ENCODE peak calls at places on chromosomes 6 and 20, in eight cellular contexts. V, C, X, S, W, M, T and F are unnamed samples. For H3K27me3, the result is how much of the 10 kb centered on the place peaks cover.

GRCh38 chr6:111552241-111552744 is 53.4 kb downstream of the TRAF3IP2 start:
- DNase-seq in V (peak), C (peak), X (no peak), S (peak), W (peak), M (peak), T (peak), F (peak)

GRCh38 chr6:130593948-130594347 is 228.1 kb downstream of the TMEM200A start:
- DNase-seq in V (no peak), C (no peak), X (no peak), S (no peak), W (no peak), M (no peak), T (no peak), F (no peak)

GRCh38 chr6:51410453-51410852 is 591.8 kb downstream of the TFAP2B start:
- DNase-seq in V (no peak), C (no peak), X (no peak), S (no peak), W (no peak), M (no peak), T (no peak), F (no peak)

GRCh38 chr6:108760158-108761050 is 87.8 kb upstream of the ARMC2 start:
- DNase-seq in V (no peak), C (no peak), X (no peak), S (no peak), W (no peak), M (no peak), T (no peak), F (peak)

GRCh38 chr6:127554435-127555006 is 22.5 kb upstream of the C6orf58 start:
- DNase-seq in V (peak), C (no peak), X (peak), S (no peak), W (no peak), M (no peak), T (no peak), F (no peak)

GRCh38 chr6:125245523-125246264 is 56.1 kb downstream of the HDDC2 start:
- DNase-seq in V (no peak), C (no peak), X (no peak), S (no peak), W (peak), M (no peak), T (no peak), F (no peak)

GRCh38 chr6:20664250-20664649 is 130.0 kb downstream of the CDKAL1 start:
- DNase-seq in V (no peak), C (no peak), X (no peak), S (no peak), W (no peak), M (no peak), T (no peak), F (no peak)

GRCh38 chr20:33401922-33402369 is 627 bp upstream of the CDK5RAP1 start:
- DNase-seq in V (no peak), C (no peak), X (no peak), S (no peak), W (no peak), M (no peak), T (no peak), F (no peak)

GRCh38 chr20:36883972-36884535 is 8.1 kb downstream of the TLDC2 start:
- DNase-seq in V (no peak), C (no peak), X (no peak), S (no peak), W (no peak), M (no peak), T (no peak), F (no peak)

GRCh38 chr20:57760698-57761412 is 51.0 kb upstream of the PMEPA1 start:
- DNase-seq in V (no peak), C (no peak), X (no peak), S (peak), W (no peak), M (no peak), T (no peak), F (no peak)

GRCh38 chr6:43992783-43993505 is 134.3 kb downstream of the MRPL14 start:
- DNase-seq in V (peak), C (no peak), X (no peak), S (peak), W (no peak), M (no peak), T (no peak), F (no peak)

GRCh38 chr6:6741264-6741663 is 152.7 kb downstream of the LY86 start:
- DNase-seq in V (no peak), C (no peak), X (no peak), S (no peak), W (no peak), M (no peak), T (no peak), F (no peak)

GRCh38 chr6:89239338-89239737 is 22.2 kb upstream of the GABRR1 start:
- DNase-seq in V (no peak), C (no peak), X (no peak), S (no peak), W (peak), M (peak), T (no peak), F (no peak)

GRCh38 chr6:156634971-156635371 is 142.2 kb upstream of the ARID1B start:
- DNase-seq in V (no peak), C (no peak), X (no peak), S (no peak), W (no peak), M (no peak), T (no peak), F (no peak)

GRCh38 chr6:328184-328670 is 35.9 kb downstream of the DUSP22 start:
- DNase-seq in V (no peak), C (no peak), X (no peak), S (peak), W (peak), M (no peak), T (peak), F (no peak)

GRCh38 chr20:34320861-34321260 is 17.7 kb upstream of the AHCY start:
- DNase-seq in V (no peak), C (no peak), X (no peak), S (no peak), W (no peak), M (no peak), T (no peak), F (no peak)

GRCh38 chr6:145587342-145587741 is 148.0 kb downstream of the EPM2A start:
- DNase-seq in V (no peak), C (no peak), X (no peak), S (no peak), W (no peak), M (no peak), T (no peak), F (no peak)

GRCh38 chr20:51818479-51819008 is 16.2 kb upstream of the SALL4 start:
- DNase-seq in V (no peak), C (no peak), X (no peak), S (no peak), W (no peak), M (no peak), T (no peak), F (no peak)

DNA sequence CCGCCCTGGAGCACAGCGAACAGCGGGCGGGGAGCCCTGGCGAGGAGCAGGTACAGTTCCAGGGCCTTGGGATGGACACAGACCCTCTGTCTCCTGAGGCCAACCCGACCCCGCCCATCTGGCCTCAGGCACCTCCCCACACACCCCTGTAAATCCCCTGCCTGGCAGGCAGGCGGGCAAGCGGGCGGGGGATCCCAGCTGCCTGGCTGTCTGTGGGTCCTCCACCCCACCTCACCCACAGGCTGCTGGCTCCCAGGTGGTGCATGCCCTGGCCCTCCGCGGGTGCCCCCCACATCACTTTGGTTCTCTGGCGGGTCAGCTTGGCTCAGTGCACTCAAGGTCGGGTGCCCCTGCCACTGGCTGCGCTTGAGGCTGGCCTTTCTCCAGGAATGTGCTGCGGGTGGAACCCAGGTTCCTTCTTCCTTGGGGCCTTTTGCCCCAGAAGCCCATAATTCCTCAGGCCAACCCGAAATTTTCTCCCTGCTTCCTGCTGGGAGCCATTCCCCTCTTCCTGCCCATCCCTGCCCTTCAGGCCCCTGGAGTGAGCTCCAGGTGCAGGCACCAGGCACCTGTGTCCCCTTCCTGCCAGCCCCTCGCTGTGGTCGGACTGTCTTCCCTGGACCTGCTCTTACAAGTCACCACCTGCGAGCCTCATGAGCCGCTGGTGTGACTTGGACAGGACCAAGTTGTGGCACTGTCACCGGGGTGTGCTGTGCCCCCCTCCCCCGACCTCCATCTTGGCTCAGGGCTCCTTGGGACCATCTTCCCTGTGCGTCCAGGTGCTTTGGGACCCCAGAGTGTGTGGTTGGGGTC is 5.3 kb upstream of the TNFRSF6B start:
- DNase-seq in V (no peak), C (no peak), X (no peak), S (peak), W (no peak), M (no peak), T (no peak), F (no peak)
- H3K27ac ChIP-seq in V (no peak), C (no peak), X (no peak), S (peak), W (peak), M (no peak), T (peak), F (no peak)

GRCh38 chr6:104087765-104088164 is 772.0 kb downstream of the HACE1 start:
- DNase-seq in V (no peak), C (no peak), X (no peak), S (no peak), W (no peak), M (no peak), T (no peak), F (no peak)
- TF ChIP-seq EP300 in V (no peak), C (no peak), X (no peak), S (no peak), W (no peak), M (no peak), T (no peak), F (no peak)

GRCh38 chr6:9138856-9139426 is 703.6 kb upstream of the SLC35B3 start:
- DNase-seq in V (no peak), C (no peak), X (no peak), S (no peak), W (no peak), M (no peak), T (no peak), F (no peak)

GRCh38 chr6:9140861-9141534 is 705.7 kb upstream of the SLC35B3 start:
- DNase-seq in V (no peak), C (no peak), X (no peak), S (no peak), W (no peak), M (no peak), T (no peak), F (no peak)

GRCh38 chr6:9143140-9143539 is 707.8 kb upstream of the SLC35B3 start:
- DNase-seq in V (no peak), C (no peak), X (no peak), S (no peak), W (no peak), M (no peak), T (no peak), F (no peak)

GRCh38 chr6:9140181-9140580 is 704.8 kb upstream of the SLC35B3 start:
- DNase-seq in V (peak), C (no peak), X (no peak), S (no peak), W (peak), M (no peak), T (peak), F (peak)

GRCh38 chr6:9139762-9140161 is 704.4 kb upstream of the SLC35B3 start:
- DNase-seq in V (no peak), C (no peak), X (no peak), S (no peak), W (no peak), M (no peak), T (no peak), F (peak)
- H3K27me3 ChIP-seq in V (under half), C (under half), X (under half), S (under half), W (under half), M (under half), T (under half), F (under half)

DNA sequence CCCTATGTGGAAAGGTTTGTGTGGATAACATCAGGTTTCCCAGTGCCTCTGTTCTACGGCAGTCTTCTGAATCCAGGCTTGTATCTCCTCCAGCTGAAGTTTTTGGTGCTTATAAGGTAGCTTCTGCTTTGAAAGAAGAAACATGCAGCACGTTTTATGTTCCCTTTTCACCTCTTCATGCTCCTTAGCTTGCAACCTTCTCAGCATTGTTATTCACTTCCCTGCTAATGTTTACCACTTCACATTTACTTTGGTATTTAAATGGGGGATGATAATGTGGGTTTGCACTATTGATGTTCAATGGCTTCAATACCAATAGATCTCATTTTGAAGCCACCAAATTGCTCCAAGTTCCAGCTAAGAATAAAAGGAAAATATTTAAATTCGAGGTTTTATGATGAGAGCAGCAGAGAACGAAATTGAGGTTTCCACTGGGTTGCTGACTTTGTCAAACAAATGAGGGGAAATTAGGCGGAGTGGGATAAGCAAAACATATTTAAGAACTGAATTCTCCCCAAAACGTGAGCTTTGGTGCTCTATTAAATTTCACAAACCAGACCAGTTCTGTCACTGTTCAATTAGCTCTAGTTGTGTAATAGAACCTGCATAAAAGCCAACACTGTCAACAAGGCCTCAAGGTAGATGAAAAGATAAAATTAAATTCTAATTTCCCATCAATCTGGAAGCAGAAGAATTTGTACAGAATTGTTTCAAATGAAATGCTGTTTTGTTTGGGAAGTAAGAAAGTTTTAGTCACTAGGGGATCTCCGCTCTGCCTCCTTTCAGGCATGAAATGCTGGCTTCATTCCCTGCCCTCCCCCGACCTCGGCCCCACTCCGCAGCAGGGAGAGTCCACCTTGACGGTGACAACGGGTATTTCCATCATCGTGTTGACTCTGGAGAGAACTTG is 1.4 kb downstream of the IL22RA2 start:
- DNase-seq in V (no peak), C (no peak), X (no peak), S (no peak), W (no peak), M (no peak), T (no peak), F (no peak)
- H3K27ac ChIP-seq in V (no peak), C (no peak), X (no peak), S (no peak), W (no peak), M (no peak), T (no peak), F (no peak)

GRCh38 chr6:153644000-153644399 is 395.0 kb upstream of the OPRM1 start:
- DNase-seq in V (no peak), C (no peak), X (no peak), S (no peak), W (no peak), M (no peak), T (no peak), F (no peak)

GRCh38 chr6:153645326-153645725 is 393.7 kb upstream of the OPRM1 start:
- DNase-seq in V (no peak), C (no peak), X (no peak), S (no peak), W (no peak), M (no peak), T (no peak), F (no peak)
- TF ChIP-seq EP300 in V (no peak), C (no peak), X (no peak), S (no peak), W (no peak), M (no peak), T (no peak), F (no peak)

DNA sequence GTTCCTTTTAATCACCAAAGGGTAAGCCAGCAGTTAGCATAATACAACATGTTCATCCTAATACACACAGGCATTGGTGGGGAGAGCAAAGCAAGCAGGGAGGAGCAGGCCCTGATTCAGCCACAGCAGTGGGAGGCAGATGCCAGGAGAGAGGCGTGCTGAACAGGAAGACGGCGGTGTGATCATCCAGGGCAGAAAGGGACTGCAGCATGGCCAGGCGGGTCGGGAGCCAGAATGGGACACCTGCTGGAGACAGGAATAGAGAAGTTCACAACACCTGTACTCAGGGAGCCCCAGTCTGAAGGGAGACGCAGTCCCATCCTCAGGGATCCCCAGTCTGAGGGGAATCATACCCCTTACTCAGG is 293.4 kb downstream of the LRFN2 start:
- DNase-seq in V (no peak), C (no peak), X (no peak), S (no peak), W (no peak), M (no peak), T (no peak), F (no peak)
- H3K27me3 ChIP-seq in V (under half), C (under half), X (under half), S (under half), W (under half), M (under half), T (under half), F (under half)